ENCODE peak calls at places on chromosome 17, in six cellular contexts. P, E, V, Y, K and R are unnamed samples.

GRCh38 chr17:81083125-81083765 is 48.3 kb downstream of the BAIAP2 start:
- DNase-seq in P (peak), E (no peak), V (peak), Y (no peak), K (no peak), R (no peak)

GRCh38 chr17:67555855-67556254 is 161.9 kb upstream of the NOL11 start:
- DNase-seq in P (no peak), E (no peak), V (no peak), Y (no peak), K (no peak), R (no peak)

GRCh38 chr17:34517406-34517805 is 62.0 kb upstream of the TMEM132E start:
- DNase-seq in P (no peak), E (no peak), V (no peak), Y (no peak), K (no peak), R (no peak)

GRCh38 chr17:38656959-38657823 is 17.6 kb downstream of the EPOP start:
- DNase-seq in P (no peak), E (no peak), V (peak), Y (no peak), K (no peak), R (no peak)

GRCh38 chr17:266701-267656 is 85.5 kb upstream of the DOC2B start:
- DNase-seq in P (peak), E (no peak), V (no peak), Y (no peak), K (no peak), R (no peak)

GRCh38 chr17:1109606-1110523 is 69.9 kb downstream of the ABR start:
- DNase-seq in P (peak), E (no peak), V (peak), Y (no peak), K (no peak), R (no peak)

GRCh38 chr17:12813680-12814079 is 24.4 kb downstream of the ARHGAP44 start:
- DNase-seq in P (no peak), E (no peak), V (no peak), Y (no peak), K (no peak), R (no peak)

GRCh38 chr17:354651-355556 is 2.3 kb upstream of the RPH3AL start:
- DNase-seq in P (no peak), E (no peak), V (no peak), Y (no peak), K (no peak), R (no peak)

GRCh38 chr17:4369557-4370230 is 3.2 kb upstream of the UBE2G1 start:
- DNase-seq in P (no peak), E (no peak), V (no peak), Y (no peak), K (no peak), R (no peak)

GRCh38 chr17:38569701-38570512 is 35.8 kb downstream of the SRCIN1 start:
- DNase-seq in P (peak), E (no peak), V (no peak), Y (no peak), K (no peak), R (no peak)

GRCh38 chr17:7846765-7847661 is 7.9 kb upstream of the TMEM88 start:
- DNase-seq in P (no peak), E (no peak), V (no peak), Y (no peak), K (no peak), R (no peak)

GRCh38 chr17:51439395-51440229 is 179.3 kb downstream of the UTP18 start:
- DNase-seq in P (no peak), E (no peak), V (no peak), Y (no peak), K (no peak), R (no peak)

GRCh38 chr17:83050651-83051422 is 28.6 kb upstream of the METRNL start:
- DNase-seq in P (peak), E (no peak), V (no peak), Y (no peak), K (no peak), R (no peak)

GRCh38 chr17:49514374-49514738 is 19.3 kb downstream of the NGFR start:
- DNase-seq in P (peak), E (no peak), V (peak), Y (no peak), K (peak), R (no peak)

GRCh38 chr17:32015245-32016013 is 8.2 kb downstream of the LRRC37B start:
- DNase-seq in P (no peak), E (no peak), V (no peak), Y (no peak), K (no peak), R (no peak)

GRCh38 chr17:17364338-17364667 is 61.1 kb downstream of the NT5M start:
- DNase-seq in P (no peak), E (no peak), V (no peak), Y (no peak), K (no peak), R (no peak)

GRCh38 chr17:72386619-72387237 is 265.9 kb downstream of the SOX9 start:
- DNase-seq in P (no peak), E (no peak), V (peak), Y (no peak), K (no peak), R (no peak)

GRCh38 chr17:18980682-18981384 is 23.7 kb downstream of the FAM83G start:
- DNase-seq in P (no peak), E (no peak), V (peak), Y (no peak), K (no peak), R (no peak)

DNA sequence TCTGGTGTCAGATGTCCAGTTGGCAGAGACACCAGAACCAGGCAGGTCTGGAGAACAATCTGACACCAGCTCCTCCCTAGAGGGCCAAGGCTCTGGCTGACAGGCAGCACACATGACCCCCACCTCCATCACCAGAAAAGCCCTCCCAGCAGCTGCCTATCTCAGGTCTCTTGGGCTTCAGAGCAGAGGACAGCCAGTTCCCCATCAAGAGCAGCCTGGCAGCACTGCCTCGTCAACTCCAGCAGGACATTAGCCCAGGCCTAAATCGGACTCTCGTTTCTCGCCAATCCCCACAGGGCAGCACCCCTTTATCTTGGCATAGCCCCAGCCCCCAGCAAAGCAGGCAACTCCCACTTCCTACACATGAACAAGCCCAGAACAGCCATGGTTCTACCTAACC is 4.4 kb downstream of the JUP start:
- DNase-seq in P (no peak), E (no peak), V (no peak), Y (no peak), K (peak), R (no peak)
- TF ChIP-seq GABPA in P (no peak), E (no peak), V (no peak), Y (no peak), K (no peak), R (no peak)

DNA sequence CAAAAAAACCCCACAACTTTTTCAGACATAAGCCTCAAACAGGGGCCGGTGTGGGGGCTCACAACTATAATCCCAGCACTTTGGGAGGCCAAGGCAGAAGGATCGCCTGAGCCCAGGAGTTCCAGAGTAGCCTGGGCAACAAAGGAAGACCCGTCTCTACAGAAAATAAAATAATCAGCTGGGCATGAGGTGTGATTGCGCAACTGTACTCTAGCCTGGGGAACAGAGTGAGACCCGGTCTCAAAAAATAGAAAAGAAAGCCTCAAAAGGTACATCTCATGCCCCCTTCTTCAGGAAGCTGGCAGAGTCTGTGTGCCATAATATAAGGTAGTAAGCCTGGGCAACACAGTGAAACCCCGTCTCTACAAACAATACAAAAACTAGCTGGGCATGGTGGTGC is 3.2 kb downstream of the ZSWIM7 start:
- DNase-seq in P (no peak), E (no peak), V (no peak), Y (no peak), K (no peak), R (no peak)
- TF ChIP-seq GABPA in P (no peak), E (no peak), V (no peak), Y (no peak), K (no peak), R (no peak)

GRCh38 chr17:9845306-9845705 is 19.6 kb downstream of the GLP2R start:
- DNase-seq in P (no peak), E (no peak), V (no peak), Y (no peak), K (no peak), R (no peak)

GRCh38 chr17:9854255-9854654 is 28.5 kb downstream of the GLP2R start:
- DNase-seq in P (no peak), E (no peak), V (no peak), Y (no peak), K (no peak), R (no peak)

GRCh38 chr17:9844153-9844552 is 18.4 kb downstream of the GLP2R start:
- DNase-seq in P (no peak), E (no peak), V (no peak), Y (no peak), K (no peak), R (no peak)

DNA sequence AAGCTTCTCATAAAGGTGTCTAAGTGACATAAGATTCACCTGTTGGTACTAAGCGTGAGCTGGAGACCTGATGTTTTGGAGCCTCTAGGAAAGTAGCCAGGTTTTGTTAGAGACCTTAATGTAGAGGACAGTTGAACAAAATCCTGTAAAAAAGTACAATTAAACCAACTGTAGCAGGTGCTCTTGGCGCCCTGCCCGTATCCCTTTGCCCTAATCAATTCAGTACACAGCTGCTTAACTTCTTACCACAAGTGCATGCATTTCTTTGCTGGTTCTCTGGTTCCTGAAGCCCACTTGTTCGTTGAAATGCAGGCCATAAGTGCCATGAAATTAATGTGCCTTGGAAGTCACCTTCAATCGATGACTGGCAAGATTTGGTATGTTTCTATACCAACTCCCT is 24.4 kb downstream of the GLP2R start:
- DNase-seq in P (no peak), E (no peak), V (no peak), Y (no peak), K (no peak), R (no peak)
- TF ChIP-seq GABPA in P (no peak), E (no peak), V (no peak), Y (no peak), K (no peak), R (no peak)

GRCh38 chr17:79628861-79629547 is 18.2 kb upstream of the RBFOX3 start:
- DNase-seq in P (peak), E (no peak), V (no peak), Y (no peak), K (no peak), R (no peak)
- TF ChIP-seq GABPA in P (no peak), E (no peak), V (no peak), Y (no peak), K (no peak), R (no peak)

DNA sequence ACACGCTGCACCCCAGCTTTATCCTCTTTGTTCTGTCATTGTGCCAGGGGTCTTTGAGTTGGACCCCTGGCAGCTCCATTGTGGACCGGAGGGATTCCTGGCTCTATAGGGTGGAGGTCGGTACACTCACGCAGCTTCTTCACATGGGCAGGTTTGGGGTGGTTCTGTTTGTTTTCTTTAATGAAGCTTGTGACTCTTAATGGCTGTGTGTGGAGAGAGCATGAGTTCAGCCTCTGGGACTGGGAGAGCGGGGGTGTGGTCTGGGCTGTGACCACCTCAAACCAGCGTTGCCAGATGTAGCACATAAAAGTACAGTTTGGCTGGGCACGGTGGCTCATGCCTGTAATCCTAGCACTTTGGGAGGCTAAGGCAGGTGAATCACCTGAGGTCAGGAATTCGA is 21.2 kb upstream of the NAGLU start:
- DNase-seq in P (no peak), E (no peak), V (no peak), Y (no peak), K (peak), R (no peak)
- TF ChIP-seq GABPA in P (no peak), E (no peak), V (no peak), Y (no peak), K (no peak), R (no peak)

GRCh38 chr17:45825792-45826191 is 18.9 kb upstream of the SPPL2C start:
- DNase-seq in P (no peak), E (no peak), V (no peak), Y (no peak), K (no peak), R (no peak)
- TF ChIP-seq GABPA in P (no peak), E (no peak), V (no peak), Y (no peak), K (no peak), R (no peak)